ENCODE peak calls at places on chromosomes 1 and 21, in six cellular contexts. L is NCI-H1105; Y is HuH-7.5; O is neuronal stem cell; X is Right ventricle myocardium inferior; T is activated CD4-positive, alpha-beta T cell treated with anti-CD3 and anti-CD28 coated beads, Interleukin-2, amount 10 ng/mL, durations not matched to agents 7 days and 5 days. C is an unnamed sample.

GRCh38 chr1:179302076-179302475 is 8.5 kb downstream of the SOAT1 start:
- DNase-seq in L (no peak), Y (no peak), O (no peak), X (no peak), T (no peak), C (no peak)

GRCh38 chr1:3625151-3625907 is 514 bp downstream of the TPRG1L start:
- DNase-seq in L (peak), Y (peak), O (no peak), X (peak), T (no peak), C (no peak)

GRCh38 chr1:1079408-1080121 is 5.5 kb upstream of the RNF223 start:
- DNase-seq in L (peak), Y (peak), O (peak), X (no peak), T (no peak), C (peak)

GRCh38 chr1:89890085-89890754 is 69.4 kb downstream of the LRRC8D start:
- DNase-seq in L (no peak), Y (no peak), O (no peak), X (no peak), T (no peak), C (no peak)

GRCh38 chr21:27168084-27168483 is 201.2 kb upstream of the ADAMTS5 start:
- DNase-seq in L (no peak), Y (no peak), O (no peak), X (no peak), T (no peak), C (no peak)

GRCh38 chr1:224727851-224728250 is 111.7 kb downstream of the CNIH3 start:
- DNase-seq in L (no peak), Y (no peak), O (no peak), X (no peak), T (no peak), C (no peak)

GRCh38 chr1:37102656-37103382 is 68.5 kb upstream of the GRIK3 start:
- DNase-seq in L (no peak), Y (no peak), O (no peak), X (no peak), T (no peak), C (no peak)

GRCh38 chr1:76124196-76124595 is 49.6 kb downstream of the ST6GALNAC3 start:
- DNase-seq in L (no peak), Y (no peak), O (no peak), X (no peak), T (no peak), C (no peak)

GRCh38 chr1:162578071-162578705 is 16.7 kb downstream of the UAP1 start:
- DNase-seq in L (no peak), Y (no peak), O (no peak), X (no peak), T (no peak), C (no peak)

GRCh38 chr1:29166291-29166878 is 15.3 kb downstream of the SRSF4 start:
- DNase-seq in L (no peak), Y (no peak), O (no peak), X (no peak), T (peak), C (no peak)

GRCh38 chr1:33928256-33928655 is 64.4 kb downstream of the HMGB4 start:
- DNase-seq in L (no peak), Y (no peak), O (no peak), X (no peak), T (no peak), C (no peak)

GRCh38 chr21:41957991-41958766 is 4.4 kb upstream of the C2CD2 start:
- DNase-seq in L (peak), Y (peak), O (no peak), X (no peak), T (no peak), C (no peak)

GRCh38 chr1:241336335-241336734 is 20.7 kb downstream of the RGS7 start:
- DNase-seq in L (no peak), Y (no peak), O (no peak), X (no peak), T (no peak), C (no peak)

GRCh38 chr1:38052750-38053415 is 6.3 kb upstream of the POU3F1 start:
- DNase-seq in L (no peak), Y (no peak), O (no peak), X (no peak), T (no peak), C (no peak)

GRCh38 chr1:89147707-89148106 is 21.8 kb upstream of the GBP2 start:
- DNase-seq in L (no peak), Y (no peak), O (no peak), X (no peak), T (no peak), C (no peak)

GRCh38 chr21:17602874-17603273 is 9.8 kb downstream of the BTG3 start:
- DNase-seq in L (no peak), Y (no peak), O (no peak), X (no peak), T (no peak), C (no peak)

GRCh38 chr1:223208164-223209075 is 65.4 kb upstream of the TLR5 start:
- DNase-seq in L (no peak), Y (no peak), O (no peak), X (no peak), T (no peak), C (no peak)

GRCh38 chr1:34750610-34751009 is 4.2 kb upstream of the GJB5 start:
- DNase-seq in L (no peak), Y (no peak), O (no peak), X (no peak), T (no peak), C (no peak)

GRCh38 chr1:94931254-94931841 is 4.4 kb upstream of the CNN3 start:
- DNase-seq in L (no peak), Y (no peak), O (no peak), X (no peak), T (no peak), C (no peak)

GRCh38 chr1:33099290-33100118 is 18.6 kb downstream of the AZIN2 start:
- DNase-seq in L (no peak), Y (no peak), O (no peak), X (no peak), T (peak), C (peak)

GRCh38 chr1:109255097-109255651 is 5.8 kb downstream of the CELSR2 start:
- DNase-seq in L (no peak), Y (no peak), O (peak), X (peak), T (no peak), C (no peak)

GRCh38 chr21:39564200-39564599 is 48.5 kb upstream of the B3GALT5 start:
- DNase-seq in L (peak), Y (no peak), O (no peak), X (no peak), T (no peak), C (no peak)

GRCh38 chr21:45365608-45366241 is 39.2 kb upstream of the COL18A1 start:
- DNase-seq in L (no peak), Y (peak), O (no peak), X (peak), T (no peak), C (no peak)

GRCh38 chr1:109347511-109347910 is 40.7 kb upstream of the MYBPHL start:
- DNase-seq in L (no peak), Y (no peak), O (no peak), X (no peak), T (no peak), C (no peak)

GRCh38 chr1:198494139-198494538 is 46.3 kb downstream of the ATP6V1G3 start:
- DNase-seq in L (no peak), Y (no peak), O (no peak), X (peak), T (no peak), C (no peak)

GRCh38 chr1:41901551-41901950 is 17.2 kb downstream of the HIVEP3 start:
- DNase-seq in L (no peak), Y (no peak), O (no peak), X (no peak), T (peak), C (no peak)

C was measured in immature natural killer cell.